ENCODE peak calls at places on chromosomes 13 and 19, in nine cellular contexts. T is BJ; J is Calu3; O is heart right ventricle; R is activated naive CD4-positive, alpha-beta T cell; K is type B pancreatic cell; U is HTR-8/SVneo; N is effector memory CD4-positive, alpha-beta T cell; W is cardiac fibroblast. I is an unnamed sample.

GRCh38 chr13:27830010-27830409 is 37.7 kb downstream of the GSX1 start:
- DNase-seq in T (no peak), J (peak), O (peak), R (peak), K (peak), U (peak), N (peak), W (peak), I (peak)

GRCh38 chr19:15469513-15470297 is 5.4 kb upstream of the RASAL3 start:
- DNase-seq in T (no peak), J (no peak), O (no peak), R (no peak), K (no peak), U (no peak), N (no peak), W (peak), I (peak)

GRCh38 chr19:48842744-48843162 is 6.5 kb upstream of the HSD17B14 start:
- DNase-seq in T (no peak), J (peak), O (no peak), R (no peak), K (no peak), U (peak), N (no peak), W (peak), I (peak)

GRCh38 chr13:75871059-75871458 is 234.9 kb downstream of the LMO7 start:
- DNase-seq in T (no peak), J (no peak), O (no peak), R (no peak), K (no peak), U (no peak), N (no peak), W (no peak), I (no peak)

GRCh38 chr19:19146000-19146608 is 7.8 kb upstream of the TMEM161A start:
- DNase-seq in T (no peak), J (peak), O (peak), R (peak), K (peak), U (peak), N (peak), W (peak), I (peak)

GRCh38 chr19:44050740-44051653 is 839 bp upstream of the ZNF223 start:
- DNase-seq in T (no peak), J (peak), O (no peak), R (no peak), K (no peak), U (no peak), N (no peak), W (peak), I (no peak)

GRCh38 chr13:38216181-38216580 is 133.5 kb upstream of the UFM1 start:
- DNase-seq in T (no peak), J (no peak), O (no peak), R (no peak), K (no peak), U (no peak), N (no peak), W (no peak), I (no peak)

GRCh38 chr13:88014527-88014926 is 343.4 kb downstream of the SLITRK5 start:
- DNase-seq in T (no peak), J (no peak), O (no peak), R (no peak), K (no peak), U (no peak), N (no peak), W (no peak), I (no peak)

GRCh38 chr19:10691178-10691881 is 9.9 kb upstream of the QTRT1 start:
- DNase-seq in T (no peak), J (no peak), O (no peak), R (no peak), K (no peak), U (no peak), N (no peak), W (no peak), I (no peak)

GRCh38 chr13:41006296-41006695 is 12.8 kb downstream of the ELF1 start:
- DNase-seq in T (no peak), J (no peak), O (no peak), R (no peak), K (no peak), U (no peak), N (no peak), W (no peak), I (no peak)

GRCh38 chr13:45121421-45121820 is 1.1 kb downstream of the GTF2F2 start:
- DNase-seq in T (no peak), J (no peak), O (no peak), R (no peak), K (no peak), U (no peak), N (no peak), W (peak), I (peak)

GRCh38 chr19:32018014-32018413 is 327.4 kb upstream of the ZNF507 start:
- DNase-seq in T (no peak), J (no peak), O (no peak), R (no peak), K (no peak), U (peak), N (no peak), W (no peak), I (peak)

GRCh38 chr13:34863360-34864135 is 78.5 kb upstream of the NBEA start:
- DNase-seq in T (peak), J (peak), O (no peak), R (no peak), K (no peak), U (peak), N (no peak), W (peak), I (peak)

GRCh38 chr13:23447927-23448326 is 14.4 kb upstream of the SACS start:
- DNase-seq in T (peak), J (no peak), O (no peak), R (no peak), K (no peak), U (no peak), N (no peak), W (peak), I (peak)

GRCh38 chr13:53648673-53649072 is 620.1 kb downstream of the OLFM4 start:
- DNase-seq in T (no peak), J (no peak), O (no peak), R (no peak), K (no peak), U (no peak), N (no peak), W (no peak), I (no peak)

GRCh38 chr19:39613597-39613996 is 11.3 kb downstream of the LGALS13 start:
- DNase-seq in T (no peak), J (no peak), O (no peak), R (no peak), K (no peak), U (no peak), N (no peak), W (no peak), I (no peak)

GRCh38 chr19:38402967-38403674 is at the start of gene FAM98C:
- DNase-seq in T (peak), J (peak), O (peak), R (peak), K (peak), U (peak), N (peak), W (peak), I (peak)

GRCh38 chr13:114004416-114005205 is 30.7 kb upstream of the C13orf46 start:
- DNase-seq in T (no peak), J (no peak), O (no peak), R (no peak), K (no peak), U (no peak), N (no peak), W (peak), I (no peak)

GRCh38 chr13:66210677-66211076 is 1019.5 kb downstream of the PCDH9 start:
- DNase-seq in T (peak), J (no peak), O (no peak), R (no peak), K (no peak), U (peak), N (no peak), W (peak), I (peak)

GRCh38 chr13:99028890-99029289 is 51.0 kb upstream of the DOCK9 start:
- DNase-seq in T (no peak), J (no peak), O (no peak), R (no peak), K (no peak), U (no peak), N (peak), W (no peak), I (no peak)

GRCh38 chr13:73876323-73876722 is 257.9 kb downstream of the KLF12 start:
- DNase-seq in T (no peak), J (no peak), O (no peak), R (no peak), K (no peak), U (no peak), N (no peak), W (peak), I (no peak)

GRCh38 chr19:12838182-12838890 is at the start of gene MAST1:
- DNase-seq in T (no peak), J (peak), O (peak), R (no peak), K (peak), U (peak), N (peak), W (no peak), I (peak)

GRCh38 chr13:110305949-110306339 is 1.0 kb downstream of the COL4A1 start:
- DNase-seq in T (no peak), J (no peak), O (no peak), R (no peak), K (no peak), U (no peak), N (no peak), W (peak), I (peak)